ENCODE peak calls at places on chromosome 10, in five cellular contexts. H is transverse colon, S is K562, A is mucosa of descending colon, O is progenitor cell of endocrine pancreas. V is an unnamed sample.

GRCh38 chr10:113524120-113524519 is 28.7 kb upstream of the HABP2 start:
- DNase-seq in H (no peak), O (no peak), S (peak), A (no peak), V (no peak)

GRCh38 chr10:92010026-92010713 is 86.6 kb downstream of the BTAF1 start:
- DNase-seq in O (no peak), H (no peak), S (no peak), A (no peak), V (no peak)

GRCh38 chr10:127157506-127158205 is 38.7 kb downstream of the INSYN2A start:
- DNase-seq in A (no peak), S (no peak), H (no peak), O (no peak), V (no peak)

GRCh38 chr10:70265032-70265689 is 18.6 kb downstream of the NPFFR1 start:
- DNase-seq in H (no peak), A (no peak), O (no peak), S (peak), V (peak)

GRCh38 chr10:86520871-86521619 is 547 bp downstream of the WAPL start:
- DNase-seq in A (peak), H (peak), O (peak), S (peak), V (peak)

GRCh38 chr10:13417459-13418126 is 69.5 kb upstream of the SEPHS1 start:
- DNase-seq in A (no peak), S (peak), H (no peak), O (no peak), V (no peak)

GRCh38 chr10:74643586-74643956 is 182.8 kb upstream of the KAT6B start:
- DNase-seq in S (no peak), A (no peak), O (no peak), H (no peak), V (no peak)

GRCh38 chr10:70274643-70275042 is 9.2 kb downstream of the NPFFR1 start:
- DNase-seq in A (no peak), O (no peak), H (no peak), S (no peak), V (no peak)

GRCh38 chr10:87865201-87866025 is 2.0 kb downstream of the PTEN start:
- DNase-seq in O (no peak), A (no peak), S (no peak), H (no peak), V (no peak)

GRCh38 chr10:3571310-3571825 is 213.6 kb downstream of the KLF6 start:
- DNase-seq in O (no peak), A (no peak), H (no peak), S (no peak), V (no peak)

GRCh38 chr10:85614981-85615380 is 751.6 kb downstream of the GRID1 start:
- DNase-seq in S (no peak), H (no peak), A (no peak), O (no peak), V (no peak)

GRCh38 chr10:79403441-79404230 is 41.8 kb downstream of the ZCCHC24 start:
- DNase-seq in H (no peak), O (no peak), A (peak), S (no peak), V (peak)

GRCh38 chr10:50909334-50910014 is 24.0 kb upstream of the A1CF start:
- DNase-seq in O (no peak), A (no peak), S (no peak), H (no peak), V (no peak)

GRCh38 chr10:59880019-59880717 is 26.2 kb downstream of the CCDC6 start:
- DNase-seq in H (no peak), O (no peak), S (no peak), A (no peak), V (no peak)

GRCh38 chr10:119778776-119779445 is 53.1 kb downstream of the INPP5F start:
- DNase-seq in S (no peak), H (no peak), O (no peak), A (no peak), V (no peak)

GRCh38 chr10:94546058-94546595 is 539 bp downstream of the HELLS start:
- DNase-seq in A (no peak), H (no peak), O (no peak), S (peak), V (peak)

GRCh38 chr10:110834622-110835219 is 37.0 kb upstream of the PDCD4 start:
- DNase-seq in S (peak), A (no peak), H (peak), O (no peak), V (no peak)

GRCh38 chr10:92868557-92868956 is 20.2 kb downstream of the EXOC6 start:
- DNase-seq in S (no peak), A (no peak), O (no peak), H (no peak), V (no peak)

GRCh38 chr10:11874568-11875182 is 51.5 kb downstream of the PROSER2 start:
- DNase-seq in A (no peak), S (peak), O (peak), H (no peak), V (peak)

GRCh38 chr10:56537984-56538383 is 176.9 kb upstream of the ZWINT start:
- DNase-seq in H (no peak), S (no peak), O (no peak), A (no peak), V (no peak)

GRCh38 chr10:6847561-6847960 is 267.5 kb upstream of the PRKCQ start:
- DNase-seq in H (no peak), O (no peak), A (no peak), S (no peak), V (no peak)

GRCh38 chr10:34102237-34102673 is 712.8 kb downstream of the PARD3 start:
- DNase-seq in O (no peak), S (no peak), A (peak), H (peak), V (no peak)

GRCh38 chr10:77461636-77462296 is 175.8 kb downstream of the KCNMA1 start:
- DNase-seq in S (no peak), A (no peak), H (no peak), O (no peak), V (no peak)

GRCh38 chr10:15112657-15113056 is 15.5 kb downstream of the RPP38 start:
- DNase-seq in H (no peak), S (no peak), O (no peak), A (no peak), V (no peak)

GRCh38 chr10:95229724-95230627 is 35.9 kb downstream of the ACSM6 start:
- DNase-seq in S (no peak), A (no peak), O (no peak), H (no peak), V (no peak)

GRCh38 chr10:119517235-119518141 is 25.0 kb downstream of the RGS10 start:
- DNase-seq in O (no peak), S (no peak), A (peak), H (peak), V (no peak)

GRCh38 chr10:71945819-71946474 is 18.2 kb upstream of the CHST3 start:
- DNase-seq in H (no peak), A (no peak), S (no peak), O (no peak), V (no peak)

GRCh38 chr10:65675236-65675635 is 1250.6 kb upstream of the LRRTM3 start:
- DNase-seq in H (peak), A (peak), O (no peak), S (no peak), V (no peak)

GRCh38 chr10:22646291-22646926 is 68.0 kb downstream of the PIP4K2A start:
- DNase-seq in S (no peak), O (no peak), H (no peak), A (no peak), V (no peak)
- TF ChIP-seq CTCF in S (no peak), O (no peak), H (no peak), A (no peak), V (no peak)

DNA sequence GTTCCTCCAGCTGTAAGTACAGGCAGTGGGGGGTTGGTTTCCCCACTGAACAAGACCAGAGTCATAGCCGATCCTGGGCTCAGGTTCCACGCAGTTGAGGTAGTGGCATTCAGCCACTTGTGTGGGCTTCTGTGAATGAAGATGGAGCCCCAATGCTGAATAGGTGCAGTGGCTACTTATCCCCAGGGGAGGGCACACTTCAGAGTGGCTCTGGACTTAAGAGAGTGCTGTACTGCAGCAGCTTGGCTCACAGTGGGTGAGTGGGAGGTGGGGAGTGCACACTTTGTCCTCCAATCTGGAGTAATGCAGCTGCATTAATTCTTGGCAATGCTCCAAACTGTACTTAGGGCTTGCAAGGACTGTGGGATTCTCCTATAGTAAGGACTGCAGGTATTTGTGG is 81.9 kb downstream of the BUB3 start:
- DNase-seq in A (no peak), H (no peak), O (no peak), S (no peak), V (peak)
- TF ChIP-seq CTCF in A (no peak), H (no peak), O (no peak), S (no peak), V (no peak)

GRCh38 chr10:115710136-115710535 is 562.9 kb downstream of the GFRA1 start:
- DNase-seq in O (no peak), A (no peak), S (no peak), H (no peak), V (no peak)
- TF ChIP-seq CTCF in O (peak), A (no peak), S (no peak), H (no peak), V (peak)

GRCh38 chr10:5688587-5688986 is 3.9 kb downstream of the TASOR2 start:
- DNase-seq in A (no peak), H (no peak), S (no peak), O (no peak), V (no peak)

GRCh38 chr10:5683065-5683464 is 1.6 kb upstream of the TASOR2 start:
- DNase-seq in O (no peak), S (no peak), A (no peak), H (no peak), V (no peak)

GRCh38 chr10:5684971-5685763 is 529 bp downstream of the TASOR2 start:
- DNase-seq in O (peak), A (peak), H (peak), S (peak), V (peak)

GRCh38 chr10:5684318-5684970 is at the start of gene TASOR2:
- DNase-seq in O (peak), S (peak), H (peak), A (peak), V (peak)

DNA sequence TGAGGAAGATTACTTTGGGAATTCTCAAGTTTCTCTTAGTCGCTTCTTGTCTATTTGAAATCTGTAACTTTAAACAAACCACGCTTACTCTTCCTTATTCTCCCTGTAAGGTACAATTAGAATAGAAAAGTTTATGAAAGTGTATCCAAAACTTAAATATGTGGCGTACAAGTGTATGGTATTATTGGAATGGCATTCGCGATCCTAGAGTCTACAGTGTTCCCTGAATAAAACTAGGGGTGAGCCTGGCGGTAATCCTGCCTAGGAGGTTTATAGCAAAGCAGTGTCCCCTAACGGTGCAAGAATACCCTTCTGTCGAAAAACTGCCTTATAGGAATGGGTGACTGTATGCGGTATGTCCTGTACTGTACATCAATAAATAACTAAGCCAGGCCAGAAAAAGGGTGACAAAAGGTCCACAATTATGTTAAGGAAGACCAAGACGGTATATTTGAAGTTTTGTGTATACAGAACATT is 1.2 kb downstream of the TASOR2 start:
- DNase-seq in O (no peak), S (no peak), H (no peak), A (no peak), V (no peak)
- TF ChIP-seq CTCF in O (no peak), S (no peak), H (no peak), A (no peak), V (no peak)

DNA sequence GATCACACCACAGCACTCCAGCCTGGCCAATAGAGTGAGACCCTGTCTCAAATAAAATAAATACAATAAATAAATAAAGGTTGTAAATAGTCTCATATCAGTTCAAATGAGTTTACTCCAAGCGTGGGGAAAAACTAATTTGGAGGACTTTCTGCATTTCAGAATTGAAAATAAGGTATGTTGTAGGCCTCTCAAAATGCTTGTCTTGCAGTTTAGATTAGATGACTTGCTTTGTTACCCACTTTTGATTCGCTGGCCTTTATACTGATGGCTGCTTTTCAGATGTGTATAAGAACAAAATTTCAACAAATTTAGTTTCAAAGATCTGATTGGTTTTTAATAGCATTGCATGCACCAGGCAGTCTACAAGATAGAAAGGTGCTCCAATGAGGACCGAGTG is 2.2 kb upstream of the C10orf143 start:
- DNase-seq in H (no peak), A (no peak), S (no peak), O (no peak), V (no peak)
- TF ChIP-seq CTCF in H (no peak), A (no peak), S (no peak), O (no peak), V (no peak)

GRCh38 chr10:131451407-131452015 is 140.0 kb upstream of the TCERG1L start:
- DNase-seq in S (no peak), H (no peak), A (no peak), O (no peak), V (no peak)
- TF ChIP-seq CTCF in S (no peak), H (no peak), A (no peak), O (no peak), V (no peak)

GRCh38 chr10:24974978-24975377 is 22.6 kb upstream of the PRTFDC1 start:
- DNase-seq in O (no peak), A (no peak), H (no peak), S (no peak), V (no peak)
- TF ChIP-seq CTCF in O (no peak), A (no peak), H (no peak), S (no peak), V (no peak)